ENCODE peak calls at places on chromosome 21, in eight cellular contexts. R is HFF-Myc, D is A673, U is GM10248, M is tibial artery, H is AG09309, F is cardiac fibroblast, G is mammary epithelial cell. K is an unnamed sample.
A peak's percentile ranks its signal among the peaks of the same experiment; 100 is the strongest.

GRCh38 chr21:15409031-15409430 is 320.8 kb upstream of the USP25 start:
- DNase-seq in D (no peak), H (no peak), R (no peak), M (no peak), U (no peak), G (no peak), F (no peak), K (no peak)

GRCh38 chr21:26140185-26140584 is 30.4 kb downstream of the APP start:
- DNase-seq in G (peak; percentile 90), M (peak; percentile 72), D (no peak), U (no peak), H (peak; percentile 87), R (peak; percentile 66), F (peak; percentile 96), K (no peak)

GRCh38 chr21:25179116-25179515 is 428.2 kb downstream of the MRPL39 start:
- DNase-seq in R (no peak), H (no peak), G (no peak), M (no peak), U (no peak), F (peak; percentile 33), D (no peak), K (no peak)

GRCh38 chr21:43345746-43346409 is 81.1 kb downstream of the SIK1 start:
- DNase-seq in U (no peak), R (no peak), M (no peak), G (peak; percentile 66), D (no peak), H (no peak), F (peak; percentile 93), K (no peak)

GRCh38 chr21:26717146-26717739 is 128.0 kb downstream of the ADAMTS1 start:
- DNase-seq in R (no peak), H (no peak), G (peak; percentile 2), M (no peak), F (peak; percentile 50), D (peak; percentile 55), U (peak; percentile 13), K (no peak)

GRCh38 chr21:39483917-39484316 is 32.1 kb downstream of the SH3BGR start:
- DNase-seq in G (peak; percentile 14), U (no peak), R (no peak), F (peak; percentile 16), M (no peak), D (no peak), H (peak; percentile 32), K (no peak)

GRCh38 chr21:36839123-36839522 is 127.3 kb downstream of the HLCS start:
- DNase-seq in F (peak; percentile 22), U (no peak), G (no peak), R (no peak), M (no peak), H (peak; percentile 39), D (no peak), K (no peak)

GRCh38 chr21:42147386-42148020 is 71.4 kb upstream of the ABCG1 start:
- DNase-seq in D (no peak), F (no peak), U (no peak), H (no peak), G (no peak), R (no peak), M (peak; percentile 52), K (no peak)

GRCh38 chr21:42221581-42222345 is 2.8 kb downstream of the ABCG1 start:
- DNase-seq in R (no peak), G (peak; percentile 23), D (no peak), F (peak; percentile 86), H (no peak), M (no peak), U (no peak), K (no peak)

GRCh38 chr21:30747159-30747558 is at the start of gene KRTAP21-2:
- DNase-seq in D (no peak), R (no peak), G (no peak), U (no peak), F (no peak), H (no peak), M (no peak), K (no peak)

GRCh38 chr21:39094847-39095525 is 88.3 kb downstream of the PSMG1 start:
- DNase-seq in F (peak; percentile 97), D (peak; percentile 5), M (peak; percentile 54), G (no peak), R (no peak), H (peak; percentile 72), U (no peak), K (no peak)

GRCh38 chr21:37622755-37623543 is 256.4 kb downstream of the DYRK1A start:
- DNase-seq in D (no peak), M (no peak), G (no peak), F (no peak), U (no peak), R (no peak), H (no peak), K (no peak)

GRCh38 chr21:42578761-42579415 is 65.2 kb downstream of the SLC37A1 start:
- DNase-seq in H (no peak), D (no peak), G (no peak), U (no peak), M (peak; percentile 50), F (no peak), R (no peak), K (no peak)

GRCh38 chr21:44496196-44496899 is 41.0 kb downstream of the LRRC3 start:
- DNase-seq in D (no peak), R (no peak), M (no peak), H (no peak), G (no peak), U (no peak), F (no peak), K (no peak)

GRCh38 chr21:37580690-37581089 is 214.1 kb downstream of the DYRK1A start:
- DNase-seq in F (no peak), R (no peak), D (no peak), U (no peak), H (no peak), G (no peak), M (no peak), K (no peak)

GRCh38 chr21:37198989-37199924 is 67.9 kb downstream of the VPS26C start:
- DNase-seq in R (no peak), G (peak; percentile 91), H (no peak), M (no peak), F (no peak), U (no peak), D (peak; percentile 58), K (no peak)

GRCh38 chr21:26659181-26659580 is 86.1 kb upstream of the CYYR1 start:
- DNase-seq in M (no peak), H (no peak), G (peak; percentile 54), D (peak; percentile 15), F (no peak), U (no peak), R (peak; percentile 17), K (no peak)

GRCh38 chr21:19507682-19508260 is 1104.2 kb upstream of the TMPRSS15 start:
- DNase-seq in F (peak; percentile 2), M (no peak), R (no peak), G (no peak), H (no peak), D (peak; percentile 2), U (no peak), K (no peak)
- TF ChIP-seq CTCF in F (no peak), M (no peak), R (no peak), G (no peak), H (no peak), D (peak; percentile 38), U (no peak), K (peak; percentile 42)

GRCh38 chr21:46136739-46137349 is 18.5 kb downstream of the FTCD start:
- DNase-seq in M (no peak), R (no peak), H (no peak), U (no peak), G (no peak), D (no peak), F (no peak), K (no peak)

GRCh38 chr21:46137908-46138307 is 17.5 kb downstream of the FTCD start:
- DNase-seq in G (no peak), F (no peak), D (no peak), U (no peak), H (no peak), M (no peak), R (no peak), K (no peak)

GRCh38 chr21:46138383-46138970 is 16.9 kb downstream of the FTCD start:
- DNase-seq in H (no peak), M (no peak), R (no peak), F (no peak), G (no peak), U (no peak), D (no peak), K (no peak)

GRCh38 chr21:46131721-46132651 is 23.4 kb downstream of the FTCD start:
- DNase-seq in G (no peak), M (no peak), H (no peak), R (no peak), U (no peak), D (no peak), F (no peak), K (no peak)

DNA sequence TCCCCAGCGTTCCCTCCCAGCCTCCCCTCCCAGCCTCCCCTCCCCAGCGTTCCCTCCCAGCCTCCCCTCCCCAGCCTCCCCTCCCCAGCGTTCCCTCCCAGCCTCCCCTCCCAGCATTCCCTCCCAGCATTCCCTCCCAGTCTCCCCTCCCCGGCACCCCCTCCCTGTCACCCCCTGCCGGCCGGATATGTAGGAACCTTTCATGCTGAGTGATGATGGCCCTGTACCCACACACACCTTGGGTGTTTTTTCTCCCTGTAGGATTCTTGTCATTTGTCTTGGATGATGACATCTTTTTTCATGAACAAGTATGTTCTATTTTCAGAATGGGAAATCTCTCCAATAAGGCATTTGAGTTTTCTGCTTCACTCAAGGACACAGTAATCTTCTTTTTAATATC is 19.6 kb downstream of the FTCD start:
- DNase-seq in D (no peak), U (no peak), H (no peak), F (no peak), M (no peak), R (no peak), G (no peak), K (no peak)
- TF ChIP-seq CTCF in D (peak; percentile 25), U (no peak), H (no peak), F (peak; percentile 21), M (no peak), R (no peak), G (no peak), K (no peak)

GRCh38 chr21:41100826-41101550 is 67.0 kb upstream of the BACE2 start:
- DNase-seq in M (no peak), G (no peak), R (no peak), U (no peak), D (no peak), H (no peak), F (no peak), K (no peak)
- TF ChIP-seq CTCF in M (no peak), G (no peak), R (no peak), U (no peak), D (no peak), H (no peak), F (no peak), K (no peak)

DNA sequence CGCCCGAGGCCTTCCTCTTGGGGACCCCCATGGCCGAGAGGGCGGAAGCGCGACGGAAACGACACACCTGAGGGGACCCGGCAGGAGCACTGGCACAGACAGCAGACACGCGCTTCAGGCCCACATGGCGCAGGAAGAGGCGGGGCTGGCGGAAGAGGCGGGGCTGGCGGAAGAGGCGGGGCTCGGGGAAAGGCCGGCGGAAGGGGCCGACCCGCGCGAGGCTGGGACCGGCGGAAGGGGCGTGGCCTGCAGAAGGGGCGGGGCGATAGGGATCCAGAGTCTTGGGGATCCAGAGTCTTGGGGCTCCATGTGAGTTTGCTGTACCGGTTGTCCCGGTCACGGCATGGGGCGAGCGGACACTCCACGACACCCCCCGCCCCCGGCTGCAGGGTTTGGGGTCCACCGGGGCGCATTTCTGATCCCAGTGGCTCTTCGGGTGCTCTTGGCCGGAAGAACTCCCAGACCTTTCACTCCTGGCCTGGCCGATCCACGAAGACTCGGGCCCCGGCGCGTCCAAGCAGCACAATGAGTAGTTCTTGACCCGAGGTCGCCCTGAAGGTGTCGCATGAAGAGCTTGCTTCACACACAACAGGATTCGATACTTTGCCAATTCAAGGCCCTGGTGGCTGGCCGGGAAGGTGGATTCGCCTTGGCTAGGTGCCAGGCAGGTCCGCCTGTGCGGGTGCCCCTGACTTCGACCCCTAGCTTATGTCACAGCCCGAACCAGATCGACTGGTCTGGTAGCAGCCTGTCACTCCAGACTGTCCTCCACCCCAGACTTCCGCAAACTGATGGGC is at the start of gene URB1:
- DNase-seq in U (peak; percentile 99), G (peak; percentile 80), M (peak; percentile 94), F (peak; percentile 87), H (no peak), D (peak; percentile 88), R (no peak), K (peak; percentile 84)
- TF ChIP-seq CTCF in U (no peak), G (no peak), M (no peak), F (no peak), H (no peak), D (no peak), R (no peak), K (no peak)